ENCODE peak calls at places on chromosomes 13 and 19, in six cellular contexts. N is MM.1S, W is bronchial epithelial cell, H is IMR-90, L is AG04450, S is uterus. U is an unnamed sample.
A peak's percentile ranks its signal among the peaks of the same experiment; 100 is the strongest.

GRCh38 chr19:48780684-48781391 is 25.5 kb downstream of the FGF21 start:
- DNase-seq in N (peak; percentile 18), W (peak; percentile 32), H (peak; percentile 58), L (no peak), S (peak; percentile 52), U (no peak)

GRCh38 chr19:55094456-55095259 is 19.0 kb downstream of the EPS8L1 start:
- DNase-seq in N (no peak), W (no peak), H (no peak), L (no peak), S (no peak), U (no peak)

GRCh38 chr13:114313061-114313860 is 1.0 kb upstream of the CHAMP1 start:
- DNase-seq in N (peak; percentile 44), W (peak; percentile 50), H (peak; percentile 51), L (no peak), S (no peak), U (no peak)

GRCh38 chr13:51122868-51123267 is 11.8 kb upstream of the C13orf42 start:
- DNase-seq in N (no peak), W (no peak), H (no peak), L (no peak), S (no peak), U (no peak)

GRCh38 chr13:71605744-71606143 is 261.3 kb downstream of the DACH1 start:
- DNase-seq in N (no peak), W (no peak), H (no peak), L (no peak), S (no peak), U (no peak)

GRCh38 chr13:47230155-47230554 is 333.3 kb upstream of the HTR2A start:
- DNase-seq in N (no peak), W (no peak), H (no peak), L (no peak), S (no peak), U (no peak)

GRCh38 chr13:70856025-70856424 is 747.8 kb upstream of the KLHL1 start:
- DNase-seq in N (no peak), W (no peak), H (no peak), L (no peak), S (no peak), U (no peak)

GRCh38 chr13:113150545-113151365 is 7.7 kb upstream of the PROZ start:
- DNase-seq in N (no peak), W (no peak), H (no peak), L (no peak), S (no peak), U (no peak)

GRCh38 chr19:45601524-45602522 is at the start of gene GPR4:
- DNase-seq in N (no peak), W (no peak), H (no peak), L (no peak), S (no peak), U (no peak)

DNA sequence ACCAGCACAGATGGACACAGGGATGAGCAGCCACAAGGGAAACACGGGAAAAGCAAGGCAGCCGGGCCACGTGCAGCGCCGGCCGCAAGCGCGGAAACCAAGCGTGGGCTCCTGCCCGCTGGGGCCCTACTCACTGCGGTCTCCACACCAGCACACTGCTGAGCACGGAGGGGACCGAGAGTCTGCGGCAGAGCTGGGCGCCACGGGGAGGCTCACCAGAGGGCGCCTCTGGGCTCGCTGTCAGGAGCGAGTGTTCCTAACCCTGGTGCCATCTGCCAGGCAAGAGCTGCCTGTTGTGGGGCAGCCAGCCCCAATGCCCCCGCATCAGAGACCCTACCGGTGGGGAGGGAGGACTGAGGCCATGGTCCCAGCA is 26.5 kb downstream of the MPND start:
- DNase-seq in N (peak; percentile 83), W (peak; percentile 59), H (peak; percentile 26), L (no peak), S (no peak), U (no peak)
- TF ChIP-seq CTCF in N (peak; percentile 78), W (peak; percentile 90), H (peak; percentile 43), L (peak; percentile 48), S (no peak), U (peak; percentile 40)

GRCh38 chr13:31739226-31739625 is at the start of gene RXFP2:
- DNase-seq in N (no peak), W (no peak), H (no peak), L (no peak), S (no peak), U (no peak)
- TF ChIP-seq CTCF in N (no peak), W (no peak), H (no peak), L (no peak), S (no peak), U (no peak)

DNA sequence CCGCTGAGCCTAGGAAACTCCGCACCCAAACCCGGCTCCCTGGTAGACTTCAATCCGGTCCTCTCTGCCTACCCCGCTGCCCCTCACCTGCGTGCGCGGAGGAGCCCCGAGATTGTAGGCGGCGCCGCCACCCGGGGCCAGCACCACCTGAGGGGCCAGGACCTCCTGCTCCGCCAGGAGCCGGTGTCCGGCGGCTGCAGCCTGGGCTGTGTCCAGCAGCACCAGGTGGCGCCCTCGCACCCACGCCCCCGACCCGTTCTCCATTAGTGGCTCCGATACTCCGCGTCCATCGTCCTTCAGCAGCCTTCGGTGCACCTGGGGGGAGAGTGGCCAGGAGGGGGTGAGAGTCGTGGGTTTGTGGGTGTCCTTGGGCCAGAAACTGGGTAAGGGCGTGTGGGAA is 18.5 kb downstream of the MAN2B1 start:
- DNase-seq in N (no peak), W (no peak), H (no peak), L (no peak), S (no peak), U (no peak)
- TF ChIP-seq CTCF in N (no peak), W (peak; percentile 31), H (no peak), L (no peak), S (peak; percentile 24), U (no peak)

DNA sequence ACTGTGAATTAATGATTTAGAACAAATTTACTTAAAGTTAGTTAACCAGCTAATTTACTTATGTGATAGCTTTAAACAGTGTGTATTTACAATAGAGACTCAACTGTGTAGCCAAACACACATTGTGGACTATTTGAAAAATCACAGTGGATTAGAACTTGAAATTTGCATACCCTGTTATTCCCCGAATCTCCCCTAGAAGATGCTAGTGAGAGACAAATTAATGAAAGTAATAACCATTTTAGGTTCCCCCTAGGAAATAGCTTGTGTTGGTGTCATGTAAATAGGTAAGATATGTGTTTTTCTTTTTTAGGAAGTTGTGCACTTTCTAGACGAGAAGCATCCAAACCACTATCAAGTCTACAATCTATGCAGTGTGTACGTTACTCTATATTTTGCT is 98.5 kb downstream of the C1QTNF9 start:
- DNase-seq in N (no peak), W (no peak), H (no peak), L (no peak), S (no peak), U (no peak)
- TF ChIP-seq CTCF in N (no peak), W (no peak), H (no peak), L (peak; percentile 36), S (no peak), U (peak; percentile 20)

GRCh38 chr13:109293166-109293565 is 493.2 kb downstream of the IRS2 start:
- DNase-seq in N (no peak), W (no peak), H (no peak), L (no peak), S (no peak), U (no peak)

GRCh38 chr13:109301276-109301675 is 485.1 kb downstream of the IRS2 start:
- DNase-seq in N (no peak), W (no peak), H (no peak), L (no peak), S (no peak), U (no peak)

GRCh38 chr13:109301711-109302110 is 484.7 kb downstream of the IRS2 start:
- DNase-seq in N (no peak), W (no peak), H (no peak), L (no peak), S (no peak), U (no peak)

DNA sequence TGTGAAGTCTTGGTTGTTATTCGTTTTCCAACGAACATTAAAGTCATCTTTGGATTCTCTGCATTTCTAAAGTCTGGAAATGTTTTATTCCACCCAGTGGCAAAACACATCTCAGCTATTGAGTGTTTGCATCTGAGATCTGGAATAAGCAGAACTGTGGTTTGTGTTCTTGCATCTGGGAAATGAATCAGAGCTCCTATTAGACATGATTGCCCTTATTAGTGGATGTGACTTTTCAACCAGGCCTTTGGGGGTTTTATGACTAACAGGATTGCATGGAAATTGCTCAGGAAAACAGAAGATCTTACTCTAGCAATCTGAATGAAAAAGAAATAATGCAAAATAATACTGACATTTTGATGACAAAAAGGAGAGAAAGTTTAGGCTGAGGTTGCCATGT is 488.8 kb downstream of the IRS2 start:
- DNase-seq in N (no peak), W (peak; percentile 80), H (peak; percentile 90), L (peak; percentile 46), S (no peak), U (no peak)
- TF ChIP-seq CTCF in N (no peak), W (no peak), H (no peak), L (no peak), S (no peak), U (no peak)

DNA sequence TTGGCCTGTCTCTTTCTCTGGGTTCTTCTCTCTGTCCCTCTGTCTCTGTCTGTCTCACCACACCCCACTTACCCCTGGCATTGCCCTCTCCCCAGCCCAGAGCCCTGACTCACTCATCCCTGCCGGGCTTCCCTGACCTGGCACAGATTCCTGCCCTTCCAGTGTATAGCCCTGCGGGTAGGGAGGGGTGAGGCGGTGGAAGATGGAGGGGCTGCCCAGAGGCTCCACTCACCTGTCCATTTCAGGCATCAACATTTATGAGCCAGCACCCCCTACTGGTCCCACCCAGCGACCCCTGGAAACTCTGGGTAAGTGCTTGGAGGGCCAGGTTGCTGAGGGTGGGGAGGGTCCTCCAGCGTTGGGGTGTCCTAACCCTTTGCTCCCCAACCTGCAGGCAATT is 1.0 kb downstream of the NCCRP1 start:
- DNase-seq in N (no peak), W (no peak), H (no peak), L (no peak), S (no peak), U (no peak)
- TF ChIP-seq CTCF in N (no peak), W (no peak), H (no peak), L (no peak), S (no peak), U (no peak)

GRCh38 chr13:96025283-96025682 is 27.9 kb downstream of the UGGT2 start:
- DNase-seq in N (no peak), W (peak; percentile 28), H (no peak), L (no peak), S (no peak), U (no peak)

GRCh38 chr13:96020941-96021340 is 32.3 kb downstream of the UGGT2 start:
- DNase-seq in N (no peak), W (no peak), H (no peak), L (no peak), S (no peak), U (no peak)

GRCh38 chr13:96018135-96018534 is 35.1 kb downstream of the UGGT2 start:
- DNase-seq in N (no peak), W (no peak), H (no peak), L (no peak), S (no peak), U (no peak)

DNA sequence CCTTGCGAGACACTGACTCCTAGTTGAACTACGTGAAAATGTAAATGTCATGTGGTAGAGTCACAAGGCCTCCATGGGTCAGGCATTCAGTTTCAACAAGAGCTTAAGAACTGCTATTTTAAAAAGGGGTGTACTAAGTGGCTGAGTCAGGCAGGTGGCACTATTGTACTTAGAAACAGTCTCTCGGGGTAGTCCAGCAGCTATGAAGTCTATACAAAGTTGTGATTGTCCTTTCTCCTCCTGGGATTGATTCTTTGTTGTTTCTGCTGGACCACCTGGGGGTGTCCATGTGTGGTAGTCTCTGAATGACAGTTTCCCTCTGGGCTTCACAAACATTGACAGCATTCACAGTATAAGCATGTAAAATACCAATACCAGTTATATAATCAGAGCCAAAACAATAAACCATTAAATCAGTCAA is 33.0 kb downstream of the UGGT2 start:
- DNase-seq in N (peak; percentile 64), W (peak; percentile 63), H (peak; percentile 67), L (peak; percentile 27), S (no peak), U (no peak)
- TF ChIP-seq CTCF in N (peak; percentile 80), W (peak; percentile 75), H (peak; percentile 63), L (peak; percentile 65), S (peak; percentile 62), U (peak; percentile 79)

GRCh38 chr13:86174632-86175031 is 375.4 kb upstream of the SLITRK6 start:
- DNase-seq in N (no peak), W (no peak), H (no peak), L (no peak), S (no peak), U (no peak)
- TF ChIP-seq CTCF in N (no peak), W (no peak), H (no peak), L (no peak), S (no peak), U (no peak)

U was measured in progenitor cell of endocrine pancreas.